ENCODE peak calls at places on chromosomes 6 and 20, in four cellular contexts. H, Y, G and B are unnamed samples.

GRCh38 chr20:19757487-19757972 is 528 bp upstream of the RIN2 start:
- DNase-seq in H (no peak), Y (peak), G (no peak), B (no peak)

GRCh38 chr20:6040958-6041807 is 12.7 kb downstream of the LRRN4 start:
- DNase-seq in H (no peak), Y (no peak), G (no peak), B (no peak)

GRCh38 chr6:41640436-41640835 is 2.2 kb downstream of the MDFI start:
- DNase-seq in H (no peak), Y (no peak), G (no peak), B (no peak)

GRCh38 chr6:37060195-37060559 is 54.7 kb downstream of the FGD2 start:
- DNase-seq in H (no peak), Y (no peak), G (no peak), B (no peak)

GRCh38 chr20:51487525-51488279 is 54.8 kb downstream of the NFATC2 start:
- DNase-seq in H (peak), Y (no peak), G (peak), B (no peak)

GRCh38 chr6:96164802-96165201 is 149.0 kb downstream of the FUT9 start:
- DNase-seq in H (no peak), Y (no peak), G (no peak), B (no peak)

GRCh38 chr6:37314803-37315515 is 38.8 kb upstream of the RNF8 start:
- DNase-seq in H (no peak), Y (peak), G (no peak), B (peak)

GRCh38 chr6:12010635-12011275 is 1.4 kb upstream of the HIVEP1 start:
- DNase-seq in H (no peak), Y (peak), G (peak), B (peak)

GRCh38 chr6:28910901-28911680 is 12.7 kb downstream of the TRIM27 start:
- DNase-seq in H (no peak), Y (no peak), G (no peak), B (no peak)